ENCODE peak calls at places on chromosome 13, in four cellular contexts. One of them, this sample, is unnamed.

GRCh38 chr13:38381840-38382239 is 32.2 kb downstream of the UFM1 start:
- DNase-seq in astrocyte of the spinal cord: no peak
- DNase-seq in body of pancreas: no peak
- DNase-seq in IMR-90: no peak
- DNase-seq in this sample: no peak

GRCh38 chr13:52749446-52749845 is 9.8 kb upstream of the CNMD start:
- DNase-seq in astrocyte of the spinal cord: no peak
- DNase-seq in body of pancreas: no peak
- DNase-seq in IMR-90: no peak
- DNase-seq in this sample: no peak

GRCh38 chr13:44989941-44990340 is 603 bp downstream of the GPALPP1 start:
- DNase-seq in astrocyte of the spinal cord: no peak
- DNase-seq in body of pancreas: no peak
- DNase-seq in IMR-90: no peak
- DNase-seq in this sample: no peak

GRCh38 chr13:29849071-29849541 is 1.3 kb downstream of the UBL3 start:
- DNase-seq in astrocyte of the spinal cord: no peak
- DNase-seq in body of pancreas: peak
- DNase-seq in IMR-90: peak
- DNase-seq in this sample: no peak

GRCh38 chr13:46354143-46355087 is 32.6 kb downstream of the RUBCNL start:
- DNase-seq in astrocyte of the spinal cord: peak
- DNase-seq in body of pancreas: peak
- DNase-seq in IMR-90: peak
- DNase-seq in this sample: peak

GRCh38 chr13:36359301-36359950 is 13.2 kb upstream of the SPART start:
- DNase-seq in astrocyte of the spinal cord: no peak
- DNase-seq in body of pancreas: no peak
- DNase-seq in IMR-90: no peak
- DNase-seq in this sample: no peak

GRCh38 chr13:40206241-40207109 is 460.0 kb downstream of the FOXO1 start:
- DNase-seq in astrocyte of the spinal cord: no peak
- DNase-seq in body of pancreas: peak
- DNase-seq in IMR-90: peak
- DNase-seq in this sample: peak

GRCh38 chr13:46469064-46469463 is 82.0 kb upstream of the RUBCNL start:
- DNase-seq in astrocyte of the spinal cord: no peak
- DNase-seq in body of pancreas: no peak
- DNase-seq in IMR-90: no peak
- DNase-seq in this sample: no peak

GRCh38 chr13:60431108-60431700 is 34.2 kb downstream of the TDRD3 start:
- DNase-seq in astrocyte of the spinal cord: peak
- DNase-seq in body of pancreas: peak
- DNase-seq in IMR-90: peak
- DNase-seq in this sample: peak

GRCh38 chr13:51905787-51906186 is 44.0 kb downstream of the CCDC70 start:
- DNase-seq in astrocyte of the spinal cord: no peak
- DNase-seq in body of pancreas: no peak
- DNase-seq in IMR-90: no peak
- DNase-seq in this sample: no peak

GRCh38 chr13:42821437-42821836 is 40.1 kb downstream of the FAM216B start:
- DNase-seq in astrocyte of the spinal cord: peak
- DNase-seq in body of pancreas: no peak
- DNase-seq in IMR-90: peak
- DNase-seq in this sample: no peak

GRCh38 chr13:86155756-86156155 is 356.5 kb upstream of the SLITRK6 start:
- DNase-seq in astrocyte of the spinal cord: no peak
- DNase-seq in body of pancreas: no peak
- DNase-seq in IMR-90: no peak
- DNase-seq in this sample: no peak

GRCh38 chr13:39565036-39565949 is 37.7 kb downstream of the LHFPL6 start:
- DNase-seq in astrocyte of the spinal cord: peak
- DNase-seq in body of pancreas: no peak
- DNase-seq in IMR-90: peak
- DNase-seq in this sample: peak

GRCh38 chr13:40352807-40353562 is 313.5 kb downstream of the FOXO1 start:
- DNase-seq in astrocyte of the spinal cord: no peak
- DNase-seq in body of pancreas: no peak
- DNase-seq in IMR-90: no peak
- DNase-seq in this sample: no peak

GRCh38 chr13:41034862-41035261 is 15.7 kb upstream of the ELF1 start:
- DNase-seq in astrocyte of the spinal cord: no peak
- DNase-seq in body of pancreas: no peak
- DNase-seq in IMR-90: peak
- DNase-seq in this sample: no peak

GRCh38 chr13:32838985-32839384 is 177.2 kb upstream of the KL start:
- DNase-seq in astrocyte of the spinal cord: peak
- DNase-seq in body of pancreas: peak
- DNase-seq in IMR-90: peak
- DNase-seq in this sample: no peak

GRCh38 chr13:76210262-76210661 is 574.1 kb downstream of the LMO7 start:
- DNase-seq in astrocyte of the spinal cord: no peak
- DNase-seq in body of pancreas: no peak
- DNase-seq in IMR-90: no peak
- DNase-seq in this sample: no peak

GRCh38 chr13:102651392-102651791 is 43.5 kb downstream of the METTL21C start:
- DNase-seq in astrocyte of the spinal cord: peak
- DNase-seq in body of pancreas: no peak
- DNase-seq in IMR-90: peak
- DNase-seq in this sample: no peak

GRCh38 chr13:104181526-104182231 is 1115.5 kb upstream of the SLC10A2 start:
- DNase-seq in astrocyte of the spinal cord: no peak
- DNase-seq in body of pancreas: no peak
- DNase-seq in IMR-90: no peak
- DNase-seq in this sample: no peak

GRCh38 chr13:32117696-32118095 is 86.1 kb downstream of the FRY start:
- DNase-seq in astrocyte of the spinal cord: no peak
- DNase-seq in body of pancreas: peak
- DNase-seq in IMR-90: peak
- DNase-seq in this sample: no peak

GRCh38 chr13:39571502-39572092 is 31.4 kb downstream of the LHFPL6 start:
- DNase-seq in astrocyte of the spinal cord: no peak
- DNase-seq in body of pancreas: no peak
- DNase-seq in IMR-90: no peak
- DNase-seq in this sample: no peak

GRCh38 chr13:26022538-26023292 is 29.1 kb downstream of the SHISA2 start:
- DNase-seq in astrocyte of the spinal cord: peak
- DNase-seq in body of pancreas: peak
- DNase-seq in IMR-90: peak
- DNase-seq in this sample: peak

GRCh38 chr13:66875264-66875663 is 354.9 kb downstream of the PCDH9 start:
- DNase-seq in astrocyte of the spinal cord: no peak
- DNase-seq in body of pancreas: no peak
- DNase-seq in IMR-90: no peak
- DNase-seq in this sample: no peak

GRCh38 chr13:25608181-25608580 is 236.4 kb downstream of the ATP8A2 start:
- DNase-seq in astrocyte of the spinal cord: no peak
- DNase-seq in body of pancreas: no peak
- DNase-seq in IMR-90: no peak
- DNase-seq in this sample: no peak

GRCh38 chr13:31069808-31070544 is 91.7 kb downstream of the HSPH1 start:
- DNase-seq in astrocyte of the spinal cord: no peak
- DNase-seq in body of pancreas: no peak
- DNase-seq in IMR-90: no peak
- DNase-seq in this sample: no peak

GRCh38 chr13:60258349-60258748 is 94.6 kb upstream of the DIAPH3 start:
- DNase-seq in astrocyte of the spinal cord: no peak
- DNase-seq in body of pancreas: no peak
- DNase-seq in IMR-90: no peak
- DNase-seq in this sample: no peak

GRCh38 chr13:100182894-100183490 is 94.1 kb downstream of the PCCA start:
- DNase-seq in astrocyte of the spinal cord: no peak
- DNase-seq in body of pancreas: no peak
- DNase-seq in IMR-90: no peak
- DNase-seq in this sample: no peak

GRCh38 chr13:60407095-60407494 is 10.1 kb downstream of the TDRD3 start:
- DNase-seq in astrocyte of the spinal cord: no peak
- DNase-seq in body of pancreas: no peak
- DNase-seq in IMR-90: no peak
- DNase-seq in this sample: no peak

GRCh38 chr13:75704942-75705320 is 68.8 kb downstream of the LMO7 start:
- DNase-seq in astrocyte of the spinal cord: no peak
- DNase-seq in body of pancreas: peak
- DNase-seq in IMR-90: no peak
- DNase-seq in this sample: peak

GRCh38 chr13:26494591-26494990 is 62.9 kb upstream of the WASF3 start:
- DNase-seq in astrocyte of the spinal cord: no peak
- DNase-seq in body of pancreas: no peak
- DNase-seq in IMR-90: no peak
- DNase-seq in this sample: no peak

GRCh38 chr13:93698016-93698613 is 471.5 kb downstream of the GPC6 start:
- DNase-seq in astrocyte of the spinal cord: no peak
- DNase-seq in body of pancreas: no peak
- DNase-seq in IMR-90: no peak
- DNase-seq in this sample: no peak

GRCh38 chr13:59701261-59701660 is 462.5 kb downstream of the DIAPH3 start:
- DNase-seq in astrocyte of the spinal cord: no peak
- DNase-seq in body of pancreas: no peak
- DNase-seq in IMR-90: no peak
- DNase-seq in this sample: no peak

GRCh38 chr13:42594577-42595571 is 20.9 kb downstream of the TNFSF11 start:
- DNase-seq in astrocyte of the spinal cord: peak
- DNase-seq in body of pancreas: peak
- DNase-seq in IMR-90: peak
- DNase-seq in this sample: peak

GRCh38 chr13:26742691-26743358 is 17.8 kb downstream of the GPR12 start:
- DNase-seq in astrocyte of the spinal cord: no peak
- DNase-seq in body of pancreas: no peak
- DNase-seq in IMR-90: no peak
- DNase-seq in this sample: no peak

GRCh38 chr13:97810152-97810551 is 143.3 kb upstream of the IPO5 start:
- DNase-seq in astrocyte of the spinal cord: peak
- DNase-seq in body of pancreas: no peak
- DNase-seq in IMR-90: peak
- DNase-seq in this sample: peak

GRCh38 chr13:114115191-114115671 is 17.2 kb downstream of the RASA3 start:
- DNase-seq in astrocyte of the spinal cord: peak
- DNase-seq in body of pancreas: peak
- DNase-seq in IMR-90: peak
- DNase-seq in this sample: peak
- TF ChIP-seq CTCF in astrocyte of the spinal cord: peak
- TF ChIP-seq CTCF in body of pancreas: no peak
- TF ChIP-seq CTCF in IMR-90: peak
- TF ChIP-seq CTCF in this sample: no peak

DNA sequence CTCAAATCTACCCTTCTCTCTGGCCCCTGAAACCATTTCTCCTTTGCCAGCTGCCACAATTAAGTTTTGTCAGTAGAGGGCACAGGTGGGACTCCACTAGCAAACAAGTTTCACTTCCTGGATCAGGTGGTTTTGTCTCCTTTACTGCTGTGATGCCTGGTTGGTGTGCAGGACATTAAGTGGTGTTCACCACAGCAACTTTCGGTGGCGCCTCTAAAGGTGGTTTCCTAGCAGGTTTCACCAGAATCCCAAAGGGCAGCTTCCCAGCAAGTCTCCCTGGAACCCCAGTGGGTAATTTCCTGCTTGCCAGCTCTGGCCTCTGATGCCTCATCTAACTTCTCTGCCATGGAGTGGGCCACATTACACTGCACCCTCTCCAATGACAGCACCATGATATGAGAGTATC is 16.6 kb downstream of the MED4 start:
- DNase-seq in astrocyte of the spinal cord: no peak
- DNase-seq in body of pancreas: no peak
- DNase-seq in IMR-90: no peak
- DNase-seq in this sample: peak
- TF ChIP-seq CTCF in astrocyte of the spinal cord: peak
- TF ChIP-seq CTCF in body of pancreas: no peak
- TF ChIP-seq CTCF in IMR-90: no peak
- TF ChIP-seq CTCF in this sample: no peak

GRCh38 chr13:74097116-74097515 is 37.1 kb downstream of the KLF12 start:
- DNase-seq in astrocyte of the spinal cord: no peak
- DNase-seq in body of pancreas: no peak
- DNase-seq in IMR-90: no peak
- DNase-seq in this sample: no peak

GRCh38 chr13:74101436-74101835 is 32.8 kb downstream of the KLF12 start:
- DNase-seq in astrocyte of the spinal cord: no peak
- DNase-seq in body of pancreas: no peak
- DNase-seq in IMR-90: no peak
- DNase-seq in this sample: no peak

GRCh38 chr13:74102691-74103090 is 31.5 kb downstream of the KLF12 start:
- DNase-seq in astrocyte of the spinal cord: no peak
- DNase-seq in body of pancreas: no peak
- DNase-seq in IMR-90: no peak
- DNase-seq in this sample: no peak

GRCh38 chr13:74093691-74094090 is 40.5 kb downstream of the KLF12 start:
- DNase-seq in astrocyte of the spinal cord: no peak
- DNase-seq in body of pancreas: no peak
- DNase-seq in IMR-90: peak
- DNase-seq in this sample: no peak

GRCh38 chr13:74098077-74098476 is 36.1 kb downstream of the KLF12 start:
- DNase-seq in astrocyte of the spinal cord: no peak
- DNase-seq in body of pancreas: no peak
- DNase-seq in IMR-90: no peak
- DNase-seq in this sample: no peak
- TF ChIP-seq CTCF in astrocyte of the spinal cord: no peak
- TF ChIP-seq CTCF in body of pancreas: no peak
- TF ChIP-seq CTCF in IMR-90: no peak
- TF ChIP-seq CTCF in this sample: no peak

GRCh38 chr13:92074658-92075057 is 676.2 kb downstream of the GPC5 start:
- DNase-seq in astrocyte of the spinal cord: peak
- DNase-seq in body of pancreas: peak
- DNase-seq in IMR-90: no peak
- DNase-seq in this sample: no peak
- TF ChIP-seq CTCF in astrocyte of the spinal cord: peak
- TF ChIP-seq CTCF in body of pancreas: no peak
- TF ChIP-seq CTCF in IMR-90: no peak
- TF ChIP-seq CTCF in this sample: no peak

GRCh38 chr13:50456111-50456510 is 387.4 kb downstream of the DLEU7 start:
- DNase-seq in astrocyte of the spinal cord: no peak
- DNase-seq in body of pancreas: no peak
- DNase-seq in IMR-90: no peak
- DNase-seq in this sample: no peak

GRCh38 chr13:50452761-50453160 is 390.7 kb downstream of the DLEU7 start:
- DNase-seq in astrocyte of the spinal cord: no peak
- DNase-seq in body of pancreas: no peak
- DNase-seq in IMR-90: no peak
- DNase-seq in this sample: no peak

GRCh38 chr13:50452028-50452427 is 391.5 kb downstream of the DLEU7 start:
- DNase-seq in astrocyte of the spinal cord: no peak
- DNase-seq in body of pancreas: no peak
- DNase-seq in IMR-90: no peak
- DNase-seq in this sample: no peak

GRCh38 chr13:50451609-50452008 is 391.9 kb downstream of the DLEU7 start:
- DNase-seq in astrocyte of the spinal cord: no peak
- DNase-seq in body of pancreas: no peak
- DNase-seq in IMR-90: no peak
- DNase-seq in this sample: no peak

DNA sequence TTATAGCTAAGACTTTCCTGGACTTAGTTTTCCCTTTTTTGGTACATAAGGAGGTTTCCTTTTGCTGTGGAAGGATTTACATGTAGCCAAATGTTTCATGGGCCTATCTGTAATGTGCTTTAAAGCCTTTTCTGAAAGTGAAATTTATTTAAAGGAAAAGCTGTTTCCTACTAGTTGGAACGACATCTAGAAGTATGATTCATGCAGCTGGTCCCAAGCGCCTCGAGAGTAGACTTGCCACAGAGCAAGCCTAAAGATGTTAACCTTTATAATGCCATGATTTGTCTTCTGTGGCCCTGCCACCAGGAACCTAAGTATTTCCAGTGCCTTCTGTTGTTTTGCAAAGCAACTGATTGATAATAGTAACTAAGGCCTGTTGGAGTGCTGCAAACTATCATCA is 390.3 kb downstream of the DLEU7 start:
- DNase-seq in astrocyte of the spinal cord: no peak
- DNase-seq in body of pancreas: no peak
- DNase-seq in IMR-90: peak
- DNase-seq in this sample: no peak
- TF ChIP-seq CTCF in astrocyte of the spinal cord: no peak
- TF ChIP-seq CTCF in body of pancreas: no peak
- TF ChIP-seq CTCF in IMR-90: no peak
- TF ChIP-seq CTCF in this sample: no peak